ENCODE peak calls at places on chromosome 17, in six cellular contexts. N is heart right ventricle; Y is naive thymus-derived CD8-positive, alpha-beta T cell; X is stimulated activated CD4-positive, alpha-beta T cell treated with anti-CD3 and anti-CD28 coated beads, Interleukin-2, amount 100 ng/mL, for 4 hours; P is GM19239; K is mesothelial cell of epicardium. J is an unnamed sample.

GRCh38 chr17:67386965-67387551 is 10.0 kb downstream of the PITPNC1 start:
- DNase-seq in N (peak), Y (peak), X (peak), P (peak), K (no peak), J (peak)

GRCh38 chr17:7016406-7016805 is 4.0 kb downstream of the RNASEK start:
- DNase-seq in N (no peak), Y (no peak), X (no peak), P (no peak), K (no peak), J (no peak)

GRCh38 chr17:65055708-65056638 is 567 bp downstream of the GNA13 start:
- DNase-seq in N (peak), Y (peak), X (peak), P (no peak), K (peak), J (peak)

GRCh38 chr17:44829558-44830358 is at the start of gene GJC1:
- DNase-seq in N (peak), Y (no peak), X (peak), P (peak), K (peak), J (peak)

GRCh38 chr17:44308320-44308818 is at the start of gene RUNDC3A:
- DNase-seq in N (peak), Y (peak), X (peak), P (peak), K (peak), J (peak)

GRCh38 chr17:2683912-2684311 is 27.7 kb downstream of the CLUH start:
- DNase-seq in N (no peak), Y (no peak), X (no peak), P (no peak), K (no peak), J (no peak)

GRCh38 chr17:74759941-74760340 is 11.5 kb downstream of the NHERF1 start:
- DNase-seq in N (no peak), Y (no peak), X (no peak), P (no peak), K (no peak), J (no peak)

GRCh38 chr17:9115446-9116265 is 94.3 kb downstream of the NTN1 start:
- DNase-seq in N (peak), Y (peak), X (peak), P (no peak), K (no peak), J (peak)

J was measured in ELR.